ENCODE peak calls at places on chromosome 14, in nine cellular contexts. H, W, M, X, E, F, O, N and S are unnamed samples.

GRCh38 chr14:29220077-29220476 is 453.5 kb downstream of the FOXG1 start:
- DNase-seq in H (no peak), W (no peak), M (no peak), X (no peak), E (no peak), F (no peak), O (no peak), N (no peak), S (no peak)

GRCh38 chr14:61577506-61577931 is 117.8 kb upstream of the HIF1A start:
- DNase-seq in H (no peak), W (no peak), M (no peak), X (no peak), E (no peak), F (no peak), O (no peak), N (no peak), S (peak; percentile 87)

GRCh38 chr14:89327771-89328212 is 89.2 kb downstream of the FOXN3 start:
- DNase-seq in H (no peak), W (no peak), M (no peak), X (no peak), E (no peak), F (no peak), O (no peak), N (no peak), S (peak; percentile 72)

GRCh38 chr14:103819503-103820307 is 27.7 kb downstream of the PPP1R13B start:
- DNase-seq in H (no peak), W (peak; percentile 60), M (peak; percentile 67), X (no peak), E (no peak), F (peak; percentile 60), O (peak; percentile 82), N (no peak), S (no peak)

GRCh38 chr14:83395321-83395720 is 1861.7 kb upstream of the SEL1L start:
- DNase-seq in H (no peak), W (no peak), M (no peak), X (no peak), E (no peak), F (no peak), O (no peak), N (no peak), S (no peak)

GRCh38 chr14:66025779-66026178 is 460.4 kb upstream of the CCDC196 start:
- DNase-seq in H (no peak), W (no peak), M (no peak), X (no peak), E (no peak), F (no peak), O (no peak), N (no peak), S (no peak)

GRCh38 chr14:93042968-93043940 is 72.5 kb downstream of the ITPK1 start:
- DNase-seq in H (peak; percentile 95), W (peak; percentile 93), M (peak; percentile 72), X (no peak), E (no peak), F (peak; percentile 94), O (no peak), N (peak; percentile 59), S (peak; percentile 80)

GRCh38 chr14:58738189-58738836 is 100.6 kb downstream of the DACT1 start:
- DNase-seq in H (peak; percentile 50), W (no peak), M (no peak), X (no peak), E (no peak), F (no peak), O (no peak), N (no peak), S (peak; percentile 86)

GRCh38 chr14:66003082-66003740 is 483.0 kb upstream of the CCDC196 start:
- DNase-seq in H (no peak), W (no peak), M (no peak), X (no peak), E (no peak), F (no peak), O (no peak), N (no peak), S (no peak)

GRCh38 chr14:69092840-69093422 is 60.0 kb downstream of the DCAF5 start:
- DNase-seq in H (no peak), W (no peak), M (no peak), X (no peak), E (no peak), F (no peak), O (no peak), N (no peak), S (peak; percentile 34)

GRCh38 chr14:94042433-94043091 is 16.4 kb downstream of the OTUB2 start:
- DNase-seq in H (no peak), W (no peak), M (no peak), X (no peak), E (no peak), F (no peak), O (no peak), N (no peak), S (no peak)

GRCh38 chr14:94041551-94042346 is 15.6 kb downstream of the OTUB2 start:
- DNase-seq in H (no peak), W (peak; percentile 54), M (peak; percentile 36), X (no peak), E (peak; percentile 79), F (peak; percentile 93), O (no peak), N (no peak), S (peak; percentile 56)

GRCh38 chr14:56333361-56334279 is 215.4 kb downstream of the PELI2 start:
- DNase-seq in H (peak; percentile 77), W (no peak), M (no peak), X (peak; percentile 15), E (no peak), F (peak; percentile 65), O (no peak), N (no peak), S (peak; percentile 88)

GRCh38 chr14:61927521-61927920 is 165.3 kb downstream of the SNAPC1 start:
- DNase-seq in H (peak; percentile 4), W (no peak), M (no peak), X (no peak), E (no peak), F (no peak), O (no peak), N (no peak), S (no peak)

GRCh38 chr14:88983755-88984154 is 159.3 kb downstream of the TTC8 start:
- DNase-seq in H (peak; percentile 88), W (no peak), M (no peak), X (no peak), E (no peak), F (peak; percentile 69), O (no peak), N (no peak), S (peak; percentile 79)

DNA sequence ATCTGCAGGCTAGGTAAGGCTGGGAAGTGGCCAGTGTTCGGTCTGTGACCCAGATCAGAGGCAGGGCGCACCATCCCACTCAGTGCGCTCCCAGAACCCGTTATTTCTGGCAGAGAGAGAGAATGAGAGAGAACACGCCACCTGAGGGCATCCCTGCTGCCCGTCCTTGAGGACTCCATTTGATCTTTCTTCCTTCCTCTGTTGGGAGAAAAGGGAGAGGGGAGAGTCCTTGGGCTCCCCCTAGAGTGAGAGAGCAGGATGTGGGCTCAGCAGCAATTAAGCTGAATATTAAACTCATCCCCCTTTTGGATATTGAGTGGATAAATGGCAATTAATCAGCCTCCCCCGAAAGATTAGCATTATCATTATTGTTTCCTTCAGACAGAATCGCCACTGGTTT is 70.6 kb downstream of the IFT43 start:
- DNase-seq in H (peak; percentile 10), W (no peak), M (no peak), X (peak; percentile 19), E (no peak), F (no peak), O (no peak), N (no peak), S (peak; percentile 16)
- TF ChIP-seq CTCF in H (peak; percentile 33), W (no peak), M (no peak), X (peak; percentile 46), E (no peak), F (peak; percentile 56), O (no peak), N (no peak), S (peak; percentile 59)

GRCh38 chr14:96693986-96694385 is 103.2 kb upstream of the VRK1 start:
- DNase-seq in H (no peak), W (no peak), M (no peak), X (no peak), E (no peak), F (no peak), O (no peak), N (no peak), S (no peak)
- H3K4me3 ChIP-seq in H (no peak overlapping the region), W (no peak overlapping the region), M (no peak overlapping the region), X (no peak overlapping the region), E (no peak overlapping the region), F (no peak overlapping the region), O (no peak overlapping the region), N (no peak overlapping the region), S (no peak overlapping the region)

DNA sequence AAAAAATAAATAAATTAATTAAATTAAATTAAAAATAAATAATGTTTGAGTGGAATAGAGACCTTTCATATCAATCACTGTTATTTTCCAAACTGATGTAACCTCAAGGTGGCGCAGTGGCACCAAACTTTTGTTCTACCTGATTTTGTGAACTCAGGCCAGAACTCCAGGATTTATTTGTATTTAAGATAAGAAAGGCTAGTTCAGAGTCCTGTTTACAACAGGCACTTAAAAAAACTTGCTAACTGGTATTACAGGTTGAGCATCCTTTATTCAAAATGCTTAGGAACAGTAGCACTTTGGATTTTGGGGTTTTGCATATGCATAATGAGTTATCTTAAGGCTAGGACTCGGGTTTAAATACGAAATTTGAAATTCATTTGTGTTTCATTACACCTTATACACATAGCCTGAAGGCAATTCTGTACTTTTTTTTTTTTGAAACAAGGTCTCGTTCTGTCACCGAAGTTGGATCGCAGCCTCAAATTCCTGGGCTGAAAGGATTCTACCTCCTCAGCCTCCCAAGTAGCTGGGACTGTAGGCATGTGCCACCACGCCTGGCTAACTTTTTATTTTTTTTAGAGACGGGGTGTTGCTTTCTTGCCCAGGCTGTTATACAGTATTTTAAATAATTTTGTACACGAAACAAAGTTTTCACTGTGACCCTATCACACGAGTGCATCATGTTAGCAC is 32.4 kb downstream of the YY1 start:
- DNase-seq in H (peak; percentile 39), W (peak; percentile 68), M (no peak), X (no peak), E (no peak), F (peak; percentile 32), O (no peak), N (no peak), S (peak; percentile 36)
- TF ChIP-seq CTCF in H (peak; percentile 55), W (no peak), M (peak; percentile 27), X (peak; percentile 45), E (peak; percentile 43), F (peak; percentile 33), O (no peak), N (peak; percentile 53), S (peak; percentile 30)

GRCh38 chr14:102781063-102781462 is 3.8 kb downstream of the TRAF3 start:
- DNase-seq in H (no peak), W (no peak), M (no peak), X (no peak), E (no peak), F (no peak), O (no peak), N (no peak), S (no peak)

GRCh38 chr14:102777711-102778615 is 714 bp downstream of the TRAF3 start:
- DNase-seq in H (no peak), W (no peak), M (peak; percentile 9), X (peak; percentile 34), E (peak; percentile 53), F (peak; percentile 96), O (no peak), N (no peak), S (peak; percentile 55)

GRCh38 chr14:102776761-102777710 is at the start of gene TRAF3:
- DNase-seq in H (peak; percentile 42), W (peak; percentile 70), M (peak; percentile 72), X (peak; percentile 81), E (peak; percentile 91), F (peak; percentile 100), O (peak; percentile 64), N (no peak), S (peak; percentile 66)

GRCh38 chr14:102778616-102779351 is 1.5 kb downstream of the TRAF3 start:
- DNase-seq in H (no peak), W (no peak), M (no peak), X (no peak), E (no peak), F (no peak), O (no peak), N (no peak), S (peak; percentile 30)

GRCh38 chr14:102779574-102780315 is 2.5 kb downstream of the TRAF3 start:
- DNase-seq in H (no peak), W (no peak), M (no peak), X (no peak), E (no peak), F (no peak), O (no peak), N (no peak), S (no peak)
- H3K4me3 ChIP-seq in H (no peak overlapping the region), W (no peak overlapping the region), M (no peak overlapping the region), X (no peak overlapping the region), E (no peak overlapping the region), F (no peak overlapping the region), O (no peak overlapping the region), N (no peak overlapping the region), S (no peak overlapping the region)